ENCODE peak calls at places on chromosomes 4 and X, in five cellular contexts. R is cardiac muscle cell; I is dorsolateral prefrontal cortex; B is transverse colon; N is CD8-positive, alpha-beta T cell. Z is an unnamed sample.
A peak's percentile ranks its signal among the peaks of the same experiment; 100 is the strongest.

GRCh38 chr4:5019274-5019673 is at the start of gene CYTL1:
- DNase-seq in R (peak; percentile 21), I (no peak), B (no peak), N (no peak), Z (no peak)

GRCh38 chr4:41957634-41958033 is 22.4 kb downstream of the TMEM33 start:
- DNase-seq in R (peak; percentile 24), I (no peak), B (no peak), N (no peak), Z (no peak)

GRCh38 chrX:106481341-106481740 is 130.4 kb upstream of the RADX start:
- DNase-seq in R (peak; percentile 49), I (no peak), B (peak; percentile 35), N (peak; percentile 19), Z (peak; percentile 11)

GRCh38 chrX:107823456-107823855 is 2.2 kb upstream of the MID2 start:
- DNase-seq in R (peak; percentile 89), I (no peak), B (no peak), N (no peak), Z (no peak)

GRCh38 chrX:114071412-114071811 is 512.5 kb upstream of the HTR2C start:
- DNase-seq in R (no peak), I (no peak), B (no peak), N (no peak), Z (peak; percentile 21)

GRCh38 chrX:50081282-50081955 is 119.4 kb downstream of the AKAP4 start:
- DNase-seq in R (peak; percentile 47), I (no peak), B (peak; percentile 27), N (no peak), Z (peak; percentile 34)

GRCh38 chr4:59393780-59394179 is 1806.3 kb upstream of the ADGRL3 start:
- DNase-seq in R (no peak), I (no peak), B (no peak), N (no peak), Z (no peak)

GRCh38 chr4:27318740-27319139 is 458.1 kb downstream of the STIM2 start:
- DNase-seq in R (peak; percentile 3), I (no peak), B (peak; percentile 47), N (no peak), Z (no peak)

GRCh38 chr4:145538636-145539035 is 57.0 kb downstream of the SMAD1 start:
- DNase-seq in R (no peak), I (no peak), B (no peak), N (no peak), Z (no peak)

GRCh38 chr4:156154978-156155377 is 201.3 kb upstream of the CTSO start:
- DNase-seq in R (peak; percentile 11), I (no peak), B (no peak), N (no peak), Z (no peak)
- TF ChIP-seq CTCF in R (peak; percentile 19), I (no peak), B (no peak), N (no peak), Z (no peak)

DNA sequence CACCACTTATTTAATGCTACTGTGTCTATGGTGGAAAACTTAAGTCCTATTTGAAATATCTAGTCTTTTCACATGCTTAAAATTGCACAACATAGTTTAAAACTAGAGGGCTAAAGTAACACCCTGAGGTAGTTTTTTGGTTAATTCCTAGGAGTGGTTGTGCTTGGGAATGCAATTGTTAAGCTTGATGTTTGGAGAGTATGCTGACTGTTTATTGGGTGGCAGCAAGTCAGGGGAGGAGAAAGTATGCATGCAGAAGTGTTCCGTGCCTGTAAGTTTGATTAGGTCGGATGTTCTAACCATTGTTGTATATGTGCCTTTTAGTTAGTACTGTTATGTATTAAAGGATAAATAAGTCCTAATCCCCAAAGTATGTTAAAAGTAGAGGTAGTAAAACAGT is 40.5 kb downstream of the CXCL8 start:
- DNase-seq in R (no peak), I (no peak), B (no peak), N (no peak), Z (no peak)
- TF ChIP-seq CTCF in R (no peak), I (no peak), B (no peak), N (no peak), Z (no peak)

DNA sequence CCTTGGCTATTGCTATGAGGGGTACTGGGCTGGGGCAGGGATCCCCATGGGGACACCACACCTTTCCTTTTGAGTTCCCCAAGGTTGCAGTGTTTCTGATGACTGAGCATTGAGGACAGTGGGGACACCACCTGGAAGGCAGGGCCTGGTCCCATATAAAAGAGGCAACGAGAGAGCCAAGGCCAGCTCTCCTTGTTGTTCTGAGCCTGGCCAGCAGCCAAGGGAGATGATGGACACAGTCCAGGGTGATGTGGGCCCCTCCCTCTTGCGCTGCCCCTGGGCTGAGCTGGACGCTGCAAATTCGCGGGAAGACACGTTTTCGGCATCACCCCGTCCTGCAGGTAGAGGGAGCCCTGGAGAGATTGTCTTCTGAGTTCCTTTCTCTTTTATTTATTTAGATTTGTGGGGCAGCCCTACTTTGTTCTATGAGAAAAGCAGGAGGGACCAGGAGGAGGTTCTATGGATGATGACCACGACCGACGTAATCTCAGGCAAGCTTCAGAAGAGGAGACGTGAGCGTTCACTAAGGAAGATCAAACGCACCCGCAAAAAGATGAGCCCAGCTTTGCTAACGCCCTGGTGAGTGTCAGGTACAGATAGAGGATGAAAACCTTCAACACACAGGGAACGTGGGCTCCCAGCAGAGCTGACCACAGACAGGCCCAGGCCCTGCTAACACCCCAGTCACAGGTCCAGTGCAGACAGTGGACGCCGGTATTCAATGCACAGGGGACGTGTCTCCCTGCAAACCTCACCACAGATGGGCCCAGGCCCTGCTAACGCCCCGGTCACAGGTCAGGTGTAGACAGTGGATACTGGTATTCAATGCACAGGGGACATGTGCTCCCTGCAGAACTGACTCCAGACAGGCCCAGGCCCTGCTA is 97.4 kb downstream of the SHOX start:
- DNase-seq in R (no peak), I (no peak), B (no peak), N (no peak), Z (no peak)
- TF ChIP-seq CTCF in R (no peak), I (no peak), B (no peak), N (no peak), Z (no peak)

GRCh38 chr4:107376293-107376692 is 340.2 kb upstream of the DKK2 start:
- DNase-seq in R (no peak), I (no peak), B (no peak), N (no peak), Z (no peak)

GRCh38 chr4:107380836-107381438 is 339.1 kb downstream of the PAPSS1 start:
- DNase-seq in R (no peak), I (no peak), B (no peak), N (no peak), Z (no peak)

GRCh38 chr4:107380190-107380589 is 339.8 kb downstream of the PAPSS1 start:
- DNase-seq in R (no peak), I (no peak), B (no peak), N (no peak), Z (no peak)

DNA sequence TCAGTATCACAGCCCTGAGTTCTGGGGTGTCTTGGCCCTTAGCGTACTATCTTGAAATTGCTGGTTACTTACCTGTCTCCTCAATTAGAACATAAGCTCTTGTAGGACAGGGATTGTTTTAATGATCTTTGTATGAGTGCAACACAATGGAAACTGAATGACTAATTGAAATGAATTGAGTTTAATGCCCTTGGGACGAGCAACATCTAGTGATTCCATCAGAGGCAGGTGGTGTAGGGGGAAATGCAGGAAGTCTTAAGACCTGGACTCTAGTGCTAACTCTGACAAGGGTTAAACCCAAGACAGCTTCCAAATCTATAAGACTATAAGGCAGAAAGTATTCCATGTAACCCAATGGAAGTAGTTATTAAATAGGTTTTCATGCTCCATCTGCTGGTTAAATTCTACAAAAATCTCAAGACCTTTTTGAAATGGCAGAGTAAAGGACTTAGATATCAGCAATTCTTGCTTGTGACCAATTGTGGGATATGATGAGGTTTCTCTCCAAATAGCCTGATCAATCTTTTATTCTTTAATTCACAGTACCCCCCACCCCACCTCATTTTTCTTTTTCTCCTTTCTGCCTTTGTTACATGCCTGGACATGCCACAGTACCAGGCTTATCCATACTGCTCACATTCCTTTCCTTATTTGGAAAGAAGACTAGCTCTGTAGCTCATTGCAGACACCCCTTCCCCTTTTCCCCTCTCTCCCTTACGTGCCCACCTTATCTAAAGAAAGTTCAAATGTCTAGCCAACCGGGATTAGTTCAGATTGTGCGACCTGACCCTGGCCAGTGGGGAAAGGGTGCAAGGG is 340.8 kb downstream of the PAPSS1 start:
- DNase-seq in R (peak; percentile 35), I (no peak), B (no peak), N (no peak), Z (no peak)
- TF ChIP-seq CTCF in R (no peak), I (no peak), B (no peak), N (no peak), Z (no peak)

DNA sequence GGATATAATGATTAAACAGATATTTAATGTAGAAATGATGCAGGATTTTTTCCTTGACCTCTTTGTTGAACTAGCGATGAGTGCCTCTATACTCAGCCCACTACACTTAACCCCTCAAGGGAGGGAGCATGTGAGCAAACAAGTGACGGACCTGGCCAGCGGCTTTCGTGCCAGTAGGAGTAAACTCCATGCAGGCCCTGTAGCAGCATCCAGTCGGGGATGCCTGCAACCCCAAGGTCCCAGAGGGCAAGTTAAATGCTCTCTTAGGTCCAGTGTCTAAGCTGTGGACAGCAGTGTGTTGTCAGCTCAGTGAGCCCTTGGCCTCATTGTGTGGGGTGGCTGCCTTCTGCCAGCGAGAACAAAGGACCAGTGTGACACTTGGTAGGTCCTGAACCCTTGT is 708.7 kb downstream of the TECRL start:
- DNase-seq in R (no peak), I (no peak), B (no peak), N (no peak), Z (no peak)
- TF ChIP-seq CTCF in R (no peak), I (no peak), B (no peak), N (no peak), Z (no peak)

DNA sequence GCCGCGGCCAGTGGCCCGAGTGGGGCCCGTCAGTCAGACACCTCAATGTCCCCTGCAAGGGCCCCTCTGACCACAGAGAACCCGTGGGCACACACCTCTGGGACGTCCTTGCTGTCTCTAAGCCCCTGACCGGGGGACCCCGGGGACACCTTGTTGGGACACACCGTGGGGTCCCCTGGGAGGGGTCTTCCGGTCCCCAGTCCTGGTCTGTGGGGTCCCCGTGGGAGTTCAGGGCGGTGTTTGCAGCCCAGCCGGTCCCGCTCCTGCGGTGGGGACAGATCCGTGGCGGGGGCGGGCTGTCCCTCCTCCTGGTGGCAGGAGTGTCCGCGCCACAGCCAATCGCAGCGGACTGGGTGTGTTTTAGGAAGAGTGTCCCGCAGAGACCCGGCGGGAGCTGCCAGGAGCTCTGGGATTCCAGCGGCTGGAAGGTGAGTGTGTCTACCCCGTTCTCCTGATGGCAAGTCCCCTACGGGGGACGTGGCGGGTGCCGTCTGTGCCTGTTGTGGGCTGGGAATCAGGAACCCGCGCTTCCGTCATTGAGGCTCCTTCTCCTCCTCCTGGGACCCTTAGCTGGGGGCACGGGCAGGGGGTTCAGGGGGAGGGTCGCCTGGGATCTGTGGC is 5.1 kb upstream of the PLCXD1 start:
- DNase-seq in R (peak; percentile 27), I (peak; percentile 69), B (peak; percentile 84), N (peak; percentile 21), Z (peak; percentile 74)
- TF ChIP-seq CTCF in R (no peak), I (no peak), B (peak; percentile 52), N (no peak), Z (no peak)

DNA sequence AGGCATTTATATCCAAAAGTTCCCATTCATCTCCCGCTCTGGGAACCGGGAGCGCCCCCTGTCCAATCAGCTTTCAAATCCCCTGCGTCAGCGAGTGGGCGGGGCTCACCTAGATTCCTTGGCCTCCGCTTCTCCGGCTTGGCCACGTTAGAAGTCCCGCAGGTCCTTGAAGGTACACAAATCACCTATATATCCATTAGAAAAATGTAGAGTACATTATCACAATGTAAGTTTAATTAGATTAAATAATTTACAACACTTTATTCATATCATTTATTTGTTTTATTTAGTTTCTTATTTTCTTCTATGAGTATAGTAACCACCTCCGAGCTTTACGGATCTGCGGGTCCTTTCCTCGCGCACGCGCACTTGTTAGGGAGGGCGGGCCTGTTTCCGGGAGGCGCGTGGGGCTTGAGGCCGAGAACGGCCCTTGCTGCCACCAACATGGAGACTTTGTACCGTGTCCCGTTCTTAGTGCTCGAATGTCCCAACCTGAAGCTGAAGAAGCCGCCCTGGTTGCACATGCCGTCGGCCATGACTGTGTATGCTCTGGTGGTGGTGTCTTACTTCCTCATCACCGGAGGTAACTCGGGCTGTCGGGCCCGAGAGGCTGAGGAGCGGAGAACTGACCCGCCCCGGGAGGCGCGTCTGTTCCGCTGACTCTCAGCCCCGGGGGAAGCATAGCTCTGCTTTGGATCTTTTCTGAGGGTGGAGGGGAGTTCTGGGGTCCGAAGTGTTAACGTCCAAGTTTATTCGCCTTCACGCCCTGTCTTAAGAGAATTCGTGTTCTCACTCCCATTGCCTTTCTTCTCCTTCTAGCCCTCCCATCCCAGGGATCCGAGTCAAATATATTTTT is at the start of gene OSTC:
- DNase-seq in R (peak; percentile 98), I (peak; percentile 96), B (peak; percentile 97), N (peak; percentile 87), Z (peak; percentile 77)
- TF ChIP-seq CTCF in R (peak; percentile 24), I (peak; percentile 33), B (no peak), N (no peak), Z (no peak)

Z was measured in HL-60.